ENCODE peak calls at places on chromosomes 7 and 10, in seven cellular contexts. W is pancreas, C is left lung, B is psoas muscle, M is H1, S is IMR-90, Y is heart left ventricle. I is an unnamed sample.

GRCh38 chr10:110005716-110006115 is 2.1 kb upstream of the ADD3 start:
- DNase-seq in W (peak; percentile 33), Y (peak; percentile 43), B (peak; percentile 18), S (peak; percentile 88), M (no peak), C (peak; percentile 40), I (peak; percentile 86)

GRCh38 chr10:95988702-95989101 is 54.7 kb upstream of the CCNJ start:
- DNase-seq in Y (no peak), M (no peak), W (no peak), C (no peak), S (no peak), B (no peak), I (no peak)

GRCh38 chr10:122499012-122499411 is 37.7 kb downstream of the HTRA1 start:
- DNase-seq in C (no peak), W (no peak), S (no peak), B (no peak), M (no peak), Y (no peak), I (no peak)

GRCh38 chr7:157834501-157835143 is 497.8 kb downstream of the DNAJB6 start:
- DNase-seq in C (no peak), S (no peak), M (no peak), W (no peak), B (no peak), Y (no peak), I (no peak)

GRCh38 chr7:27164381-27165088 is 802 bp downstream of the HOXA9 start:
- DNase-seq in Y (peak; percentile 23), M (no peak), C (peak; percentile 36), B (peak; percentile 22), W (no peak), S (no peak), I (no peak)

GRCh38 chr10:24503627-24504320 is 219.9 kb downstream of the ARHGAP21 start:
- DNase-seq in Y (no peak), M (peak; percentile 66), S (peak; percentile 90), B (no peak), C (peak; percentile 46), W (peak; percentile 70), I (peak; percentile 59)

GRCh38 chr7:48139461-48139860 is 31.8 kb upstream of the ABCA13 start:
- DNase-seq in Y (no peak), B (no peak), W (no peak), S (peak; percentile 28), M (no peak), C (no peak), I (peak; percentile 33)

GRCh38 chr7:25028370-25028971 is 48.5 kb upstream of the OSBPL3 start:
- DNase-seq in S (peak; percentile 96), W (no peak), C (no peak), B (no peak), M (no peak), Y (no peak), I (peak; percentile 91)

GRCh38 chr7:80942261-80943041 is 23.6 kb upstream of the SEMA3C start:
- DNase-seq in W (no peak), Y (peak; percentile 71), B (peak; percentile 54), M (peak; percentile 23), C (peak; percentile 67), S (peak; percentile 96), I (peak; percentile 53)

GRCh38 chr10:21989453-21990154 is 13.9 kb downstream of the DNAJC1 start:
- DNase-seq in S (peak; percentile 52), C (peak; percentile 48), W (peak; percentile 43), M (peak; percentile 51), B (peak; percentile 39), Y (peak; percentile 71), I (peak; percentile 74)

GRCh38 chr10:66931949-66932343 is 6.1 kb downstream of the LRRTM3 start:
- DNase-seq in S (no peak), M (no peak), B (no peak), Y (no peak), C (no peak), W (no peak), I (no peak)

GRCh38 chr7:1924185-1924817 is 254.2 kb downstream of the ELFN1 start:
- DNase-seq in M (no peak), W (no peak), B (no peak), S (no peak), C (no peak), Y (no peak), I (no peak)
- H3K4me1 ChIP-seq in M (no peaks in the 10 kb centered on the region), W (peaks cover 3% of the 10 kb centered on the region), B (peaks cover 5% of the 10 kb centered on the region), S (peaks cover 8% of the 10 kb centered on the region), C (peaks cover 35% of the 10 kb centered on the region), Y (peaks cover under 1% of the 10 kb centered on the region), I (peaks cover 16% of the 10 kb centered on the region)

GRCh38 chr10:11740907-11741306 is 1.3 kb upstream of the ECHDC3 start:
- DNase-seq in S (no peak), B (no peak), W (no peak), M (no peak), C (no peak), Y (no peak), I (no peak)

GRCh38 chr10:11742779-11743298 is 657 bp downstream of the ECHDC3 start:
- DNase-seq in B (peak; percentile 71), C (no peak), S (no peak), Y (peak; percentile 82), M (no peak), W (peak; percentile 46), I (no peak)

GRCh38 chr10:11741608-11742007 is 574 bp upstream of the ECHDC3 start:
- DNase-seq in S (no peak), B (no peak), C (no peak), Y (no peak), M (no peak), W (no peak), I (no peak)

GRCh38 chr10:11743461-11744338 is 1.5 kb downstream of the ECHDC3 start:
- DNase-seq in M (no peak), B (no peak), S (no peak), C (no peak), Y (no peak), W (no peak), I (no peak)

GRCh38 chr10:11742009-11742778 is at the start of gene ECHDC3:
- DNase-seq in M (no peak), B (peak; percentile 73), S (no peak), Y (peak; percentile 80), W (peak; percentile 81), C (peak; percentile 79), I (no peak)
- H3K4me3 ChIP-seq in M (peak within 1 kb of the TSS; percentile 52), B (peak within 1 kb of the TSS; percentile 77), S (peak within 1 kb of the TSS; percentile 75), Y (peak within 1 kb of the TSS; percentile 72), W (peak within 1 kb of the TSS; percentile 70), C (peak within 1 kb of the TSS; percentile 80), I (peak within 1 kb of the TSS; percentile 15)

DNA sequence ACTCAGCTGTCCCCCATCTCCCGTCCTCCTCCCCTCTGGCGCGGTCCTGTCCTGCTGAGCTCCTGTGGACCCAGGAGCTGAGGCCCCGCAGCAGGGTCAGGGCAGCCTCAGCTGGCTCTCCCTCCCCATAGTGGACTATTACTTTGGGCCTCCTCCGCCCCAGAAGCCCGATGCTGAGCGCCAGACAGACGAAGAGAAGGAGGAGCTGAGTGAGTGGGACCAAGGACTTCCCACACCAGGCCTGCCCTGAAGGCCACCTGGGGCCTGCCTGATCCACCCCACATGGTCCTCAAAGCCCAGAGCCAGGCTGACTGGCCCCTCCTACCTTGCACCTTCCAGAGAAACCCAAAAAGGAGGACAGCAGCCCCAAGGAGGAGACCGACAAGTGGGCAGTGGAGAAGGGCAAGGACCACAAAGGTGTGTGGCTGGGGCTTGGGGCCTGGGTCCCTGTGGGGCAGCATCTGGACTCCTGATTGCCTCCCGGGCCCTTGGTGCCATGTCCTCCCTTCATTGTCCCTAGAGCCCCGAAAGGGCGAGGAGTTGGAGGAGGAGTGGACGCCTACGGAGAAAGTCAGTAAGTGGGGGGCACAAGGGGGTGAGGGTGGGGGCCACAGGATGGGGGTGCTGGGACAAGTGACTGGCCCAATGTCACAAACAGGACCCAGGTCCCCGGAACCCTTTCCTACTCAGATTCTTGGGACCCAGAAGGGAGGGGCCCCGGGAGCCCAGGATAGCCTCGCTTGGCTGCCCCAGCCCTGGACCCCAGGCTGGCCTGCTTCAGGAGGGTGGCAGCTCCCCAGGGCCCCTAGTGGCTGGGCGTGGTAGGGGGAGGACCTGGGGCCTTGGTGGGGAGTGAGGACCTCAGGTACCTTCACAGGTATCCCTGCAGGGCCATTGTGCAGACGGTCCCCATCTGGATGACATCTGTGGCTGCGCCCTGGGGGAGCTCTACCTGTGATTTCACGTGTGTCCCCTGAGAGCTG is 4.9 kb downstream of the AEBP1 start:
- DNase-seq in W (no peak), C (no peak), B (no peak), M (no peak), Y (peak; percentile 21), S (no peak), I (no peak)
- TF ChIP-seq CTCF in W (no peak), C (no peak), B (no peak), M (peak; percentile 14), Y (no peak), S (no peak), I (no peak)

DNA sequence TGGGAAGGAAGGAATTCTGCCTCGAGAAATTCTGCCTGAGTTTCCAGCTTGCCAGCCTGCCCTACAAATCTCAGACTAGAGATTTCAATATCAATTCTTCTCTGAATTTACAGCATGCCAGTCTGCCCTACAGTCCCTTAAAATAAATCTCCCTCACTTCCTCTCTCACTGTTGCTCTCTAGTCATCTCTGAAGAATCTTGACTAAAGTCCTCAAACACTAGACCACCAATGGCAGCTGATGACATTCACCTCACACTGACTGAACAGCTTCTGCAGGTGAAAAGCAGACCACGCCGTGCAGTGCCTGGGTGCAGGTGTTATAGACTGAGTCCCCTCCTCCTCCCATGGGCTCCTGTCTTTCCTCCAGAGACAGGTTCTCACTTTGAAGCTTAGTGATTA is 30.4 kb downstream of the PPP1R3C start:
- DNase-seq in M (no peak), B (no peak), W (no peak), Y (no peak), S (no peak), C (no peak), I (no peak)
- H3K4me1 ChIP-seq in M (no peaks in the 10 kb centered on the region), B (peaks cover 55% of the 10 kb centered on the region), W (peaks cover 24% of the 10 kb centered on the region), Y (peaks cover 53% of the 10 kb centered on the region), S (peaks cover 19% of the 10 kb centered on the region), C (peaks cover 6% of the 10 kb centered on the region), I (peaks cover 29% of the 10 kb centered on the region)

GRCh38 chr7:6516387-6516983 is 34.8 kb downstream of the GRID2IP start:
- DNase-seq in S (peak; percentile 79), C (peak; percentile 83), M (peak; percentile 57), Y (peak; percentile 86), W (peak; percentile 84), B (peak; percentile 81), I (peak; percentile 88)
- H3K4me3 ChIP-seq in S (no peak overlapping the region), C (no peak overlapping the region), M (no peak overlapping the region), Y (peak overlapping the region; percentile 45), W (peak overlapping the region; percentile 25), B (peak overlapping the region; percentile 49), I (no peak overlapping the region)

DNA sequence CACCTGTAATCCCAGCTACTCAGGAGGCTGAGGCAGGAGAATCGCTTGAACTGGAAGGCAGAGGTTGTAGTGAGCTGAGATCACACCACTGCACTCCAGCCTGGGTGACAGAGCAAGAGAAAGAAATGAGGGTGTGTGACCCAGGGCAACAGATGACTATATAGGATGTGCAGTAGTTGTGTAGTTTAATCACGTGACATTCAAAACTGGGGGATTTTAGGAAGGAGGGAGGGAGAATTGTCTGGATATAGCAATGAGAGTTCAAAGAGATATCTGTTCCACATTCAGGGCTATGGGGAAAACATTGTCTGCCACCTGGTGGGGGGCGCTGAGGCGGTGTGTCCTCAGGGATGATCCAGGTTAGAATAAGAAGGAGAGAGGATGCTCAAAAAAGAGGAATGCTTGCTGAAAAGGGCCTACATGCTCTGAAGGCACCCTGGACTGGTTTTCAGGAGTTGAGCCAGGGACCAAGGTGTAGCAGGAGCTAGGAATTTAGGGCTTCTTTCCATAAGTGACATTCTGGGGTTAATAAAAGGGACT is 7.8 kb upstream of the ZYX start:
- DNase-seq in S (no peak), M (no peak), B (no peak), Y (no peak), C (no peak), W (no peak), I (no peak)
- TF ChIP-seq CTCF in S (no peak), M (peak; percentile 24), B (no peak), Y (no peak), C (no peak), W (no peak), I (no peak)

GRCh38 chr7:85294176-85294575 is 107.3 kb upstream of the SEMA3D start:
- DNase-seq in B (no peak), M (no peak), C (no peak), Y (no peak), S (no peak), W (no peak), I (no peak)
- H3K4me1 ChIP-seq in B (no peaks in the 10 kb centered on the region), M (peaks cover 2% of the 10 kb centered on the region), C (no peaks in the 10 kb centered on the region), Y (no peaks in the 10 kb centered on the region), S (no peaks in the 10 kb centered on the region), W (no peaks in the 10 kb centered on the region), I (no peaks in the 10 kb centered on the region)